ENCODE peak calls at places on chromosomes 13 and 19, in eight cellular contexts. A, J, P, N, F, C, T and R are unnamed samples.
A peak's percentile ranks its signal among the peaks of the same experiment; 100 is the strongest.

GRCh38 chr19:459724-460511 is 915 bp downstream of the SHC2 start:
- DNase-seq in C (no peak), A (no peak), P (peak; percentile 22), T (no peak), N (peak; percentile 73), J (no peak), F (no peak), R (no peak)

GRCh38 chr13:111852701-111853100 is 214.2 kb upstream of the SOX1 start:
- DNase-seq in F (no peak), P (no peak), J (no peak), T (no peak), A (no peak), N (no peak), C (no peak), R (no peak)

GRCh38 chr13:79062291-79062690 is 343.8 kb downstream of the RBM26 start:
- DNase-seq in F (no peak), A (no peak), J (no peak), C (no peak), T (no peak), P (no peak), N (no peak), R (no peak)

GRCh38 chr13:108194435-108194936 is 20.9 kb downstream of the LIG4 start:
- DNase-seq in C (no peak), T (no peak), P (no peak), J (no peak), N (no peak), A (no peak), F (no peak), R (no peak)

GRCh38 chr19:27674701-27675100 is 1538.2 kb downstream of the UQCRFS1 start:
- DNase-seq in F (no peak), N (no peak), T (no peak), J (no peak), C (no peak), P (no peak), A (no peak), R (no peak)

GRCh38 chr19:18349524-18350128 is 9.2 kb downstream of the PGPEP1 start:
- DNase-seq in N (peak; percentile 61), A (no peak), P (peak; percentile 13), F (peak; percentile 46), C (no peak), J (peak; percentile 38), T (no peak), R (no peak)

GRCh38 chr19:20558011-20558410 is 7.6 kb downstream of the ZNF737 start:
- DNase-seq in J (no peak), A (no peak), F (no peak), N (no peak), C (no peak), T (no peak), P (no peak), R (no peak)

GRCh38 chr13:68522184-68522583 is 1292.0 kb upstream of the PCDH9 start:
- DNase-seq in F (no peak), T (no peak), A (no peak), N (no peak), P (no peak), J (no peak), C (no peak), R (no peak)

GRCh38 chr19:47315125-47315821 is 5.6 kb downstream of the C5AR1 start:
- DNase-seq in F (peak; percentile 96), P (no peak), A (peak; percentile 77), J (peak; percentile 90), C (no peak), T (no peak), N (no peak), R (peak; percentile 61)

GRCh38 chr19:1765182-1765903 is 12.0 kb downstream of the ONECUT3 start:
- DNase-seq in C (no peak), A (no peak), J (no peak), P (no peak), N (no peak), F (no peak), T (no peak), R (no peak)

GRCh38 chr19:43624933-43625332 is 5.5 kb upstream of the ZNF428 start:
- DNase-seq in J (no peak), C (peak; percentile 67), F (no peak), T (peak; percentile 84), A (no peak), P (peak; percentile 81), N (no peak), R (no peak)

GRCh38 chr19:47663435-47663910 is 49.7 kb upstream of the EHD2 start:
- DNase-seq in J (peak; percentile 91), T (no peak), A (peak; percentile 94), P (no peak), F (peak; percentile 86), N (no peak), C (no peak), R (no peak)

GRCh38 chr19:38686530-38686888 is 39.1 kb downstream of the ACTN4 start:
- DNase-seq in P (peak; percentile 5), J (no peak), F (no peak), A (no peak), C (no peak), N (no peak), T (no peak), R (no peak)

GRCh38 chr19:44808463-44809371 is at the start of gene BCAM:
- DNase-seq in P (peak; percentile 5), F (no peak), A (no peak), N (peak; percentile 81), C (no peak), T (no peak), J (no peak), R (peak; percentile 22)

GRCh38 chr19:50486823-50487515 is 10.3 kb upstream of the GARIN5A start:
- DNase-seq in F (peak; percentile 59), N (no peak), C (peak; percentile 36), T (peak; percentile 28), P (peak; percentile 40), J (no peak), A (no peak), R (no peak)